ENCODE peak calls at places on chromosomes 16 and 17, in nine cellular contexts. One of them, this sample, is unnamed.

GRCh38 chr16:77113835-77114234 is 77.2 kb upstream of the MON1B start:
- DNase-seq in endothelial cell of umbilical vein: peak
- DNase-seq in IMR-90: no peak
- DNase-seq in prostate gland: no peak
- DNase-seq in H1: no peak
- DNase-seq in ovary: no peak
- DNase-seq in H54: no peak
- DNase-seq in Peyer's patch: no peak
- DNase-seq in heart left ventricle: no peak
- DNase-seq in this sample: no peak

GRCh38 chr17:79007504-79008381 is 1.8 kb downstream of the CANT1 start:
- DNase-seq in ovary: no peak
- DNase-seq in Peyer's patch: peak
- DNase-seq in prostate gland: no peak
- DNase-seq in endothelial cell of umbilical vein: no peak
- DNase-seq in H54: no peak
- DNase-seq in IMR-90: no peak
- DNase-seq in H1: no peak
- DNase-seq in heart left ventricle: no peak
- DNase-seq in this sample: no peak

GRCh38 chr16:86787538-86787937 is 209.2 kb downstream of the FOXL1 start:
- DNase-seq in H54: no peak
- DNase-seq in prostate gland: no peak
- DNase-seq in Peyer's patch: no peak
- DNase-seq in heart left ventricle: no peak
- DNase-seq in H1: no peak
- DNase-seq in IMR-90: no peak
- DNase-seq in endothelial cell of umbilical vein: no peak
- DNase-seq in ovary: no peak
- DNase-seq in this sample: no peak

GRCh38 chr17:15919466-15919865 is 25.5 kb upstream of the ADORA2B start:
- DNase-seq in ovary: no peak
- DNase-seq in H54: no peak
- DNase-seq in Peyer's patch: peak
- DNase-seq in IMR-90: no peak
- DNase-seq in endothelial cell of umbilical vein: no peak
- DNase-seq in prostate gland: no peak
- DNase-seq in H1: no peak
- DNase-seq in heart left ventricle: no peak
- DNase-seq in this sample: no peak

GRCh38 chr17:45226620-45227019 is 4.9 kb downstream of the FMNL1 start:
- DNase-seq in prostate gland: no peak
- DNase-seq in heart left ventricle: peak
- DNase-seq in ovary: no peak
- DNase-seq in H54: no peak
- DNase-seq in IMR-90: no peak
- DNase-seq in endothelial cell of umbilical vein: no peak
- DNase-seq in Peyer's patch: no peak
- DNase-seq in H1: no peak
- DNase-seq in this sample: no peak

GRCh38 chr17:45974916-45975630 is 24.0 kb upstream of the STH start:
- DNase-seq in H1: no peak
- DNase-seq in H54: no peak
- DNase-seq in heart left ventricle: no peak
- DNase-seq in IMR-90: no peak
- DNase-seq in Peyer's patch: no peak
- DNase-seq in endothelial cell of umbilical vein: no peak
- DNase-seq in prostate gland: no peak
- DNase-seq in ovary: no peak
- DNase-seq in this sample: no peak

GRCh38 chr16:30785126-30786106 is 1.6 kb downstream of the ZNF629 start:
- DNase-seq in H1: no peak
- DNase-seq in heart left ventricle: no peak
- DNase-seq in ovary: no peak
- DNase-seq in Peyer's patch: no peak
- DNase-seq in prostate gland: no peak
- DNase-seq in IMR-90: no peak
- DNase-seq in H54: no peak
- DNase-seq in endothelial cell of umbilical vein: no peak
- DNase-seq in this sample: no peak

GRCh38 chr17:957856-958421 is 21.6 kb downstream of the NXN start:
- DNase-seq in H54: no peak
- DNase-seq in endothelial cell of umbilical vein: no peak
- DNase-seq in H1: no peak
- DNase-seq in Peyer's patch: no peak
- DNase-seq in heart left ventricle: no peak
- DNase-seq in ovary: no peak
- DNase-seq in prostate gland: no peak
- DNase-seq in IMR-90: no peak
- DNase-seq in this sample: no peak

GRCh38 chr16:22123146-22123545 is 30.8 kb downstream of the VWA3A start:
- DNase-seq in prostate gland: no peak
- DNase-seq in heart left ventricle: no peak
- DNase-seq in H1: no peak
- DNase-seq in endothelial cell of umbilical vein: no peak
- DNase-seq in IMR-90: no peak
- DNase-seq in Peyer's patch: no peak
- DNase-seq in ovary: no peak
- DNase-seq in H54: no peak
- DNase-seq in this sample: no peak

GRCh38 chr17:6969323-6969726 is 26.5 kb upstream of the ALOX12 start:
- DNase-seq in heart left ventricle: no peak
- DNase-seq in Peyer's patch: no peak
- DNase-seq in H1: no peak
- DNase-seq in prostate gland: no peak
- DNase-seq in ovary: no peak
- DNase-seq in endothelial cell of umbilical vein: peak
- DNase-seq in H54: no peak
- DNase-seq in IMR-90: no peak
- DNase-seq in this sample: no peak

GRCh38 chr17:4738136-4739121 is 1.2 kb upstream of the ZMYND15 start:
- DNase-seq in Peyer's patch: peak
- DNase-seq in ovary: no peak
- DNase-seq in heart left ventricle: no peak
- DNase-seq in endothelial cell of umbilical vein: no peak
- DNase-seq in H54: no peak
- DNase-seq in prostate gland: peak
- DNase-seq in H1: no peak
- DNase-seq in IMR-90: no peak
- DNase-seq in this sample: no peak
- TF ChIP-seq POLR2A in Peyer's patch: peak
- TF ChIP-seq POLR2A in ovary: no peak
- TF ChIP-seq POLR2A in heart left ventricle: no peak
- TF ChIP-seq POLR2A in endothelial cell of umbilical vein: no peak
- TF ChIP-seq POLR2A in H54: no peak
- TF ChIP-seq POLR2A in prostate gland: peak
- TF ChIP-seq POLR2A in H1: no peak
- TF ChIP-seq POLR2A in IMR-90: no peak
- TF ChIP-seq POLR2A in this sample: no peak

DNA sequence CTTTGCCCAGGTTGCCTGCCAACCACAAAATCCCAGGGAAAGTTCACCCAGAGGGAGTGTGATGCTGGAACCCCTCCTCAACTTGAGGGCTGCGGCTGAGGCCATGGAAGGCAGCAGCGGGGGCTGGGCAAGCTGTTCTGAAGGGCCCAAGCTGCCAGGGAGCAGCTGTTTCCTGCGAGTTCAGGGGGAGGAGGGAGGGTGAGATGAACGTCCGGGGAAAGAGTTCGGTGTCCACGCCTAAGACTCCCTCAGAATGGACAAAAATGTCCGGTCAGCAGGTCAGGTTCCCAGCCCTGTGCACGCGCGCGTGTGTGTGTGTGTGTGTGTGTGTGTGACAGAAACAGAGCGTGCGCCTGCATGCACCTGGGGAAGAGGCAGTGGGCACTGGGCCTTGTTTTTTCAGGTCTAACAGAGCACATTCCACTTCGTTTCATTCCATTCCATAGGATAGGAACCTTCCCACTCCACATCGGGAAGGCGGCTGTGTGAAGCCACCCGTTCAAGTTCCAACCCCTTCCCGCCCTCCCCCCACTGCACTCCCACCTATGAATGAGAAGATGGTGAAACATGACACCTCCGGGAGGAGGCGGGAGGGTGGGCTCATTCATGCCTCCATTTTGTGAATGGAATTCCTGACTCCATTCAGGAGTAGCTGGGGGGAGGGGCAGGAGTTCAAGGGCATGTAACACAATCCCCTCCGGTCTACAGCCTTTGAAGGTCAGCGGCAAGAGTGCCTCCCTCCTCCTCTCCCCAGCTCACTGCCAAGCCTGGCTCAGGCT is 15.6 kb downstream of the ETV4 start:
- DNase-seq in prostate gland: peak
- DNase-seq in endothelial cell of umbilical vein: peak
- DNase-seq in Peyer's patch: peak
- DNase-seq in IMR-90: peak
- DNase-seq in H54: no peak
- DNase-seq in heart left ventricle: peak
- DNase-seq in H1: peak
- DNase-seq in ovary: peak
- DNase-seq in this sample: peak
- TF ChIP-seq POLR2A in prostate gland: no peak
- TF ChIP-seq POLR2A in endothelial cell of umbilical vein: peak
- TF ChIP-seq POLR2A in Peyer's patch: no peak
- TF ChIP-seq POLR2A in IMR-90: no peak
- TF ChIP-seq POLR2A in H54: no peak
- TF ChIP-seq POLR2A in heart left ventricle: no peak
- TF ChIP-seq POLR2A in H1: no peak
- TF ChIP-seq POLR2A in ovary: no peak
- TF ChIP-seq POLR2A in this sample: peak

DNA sequence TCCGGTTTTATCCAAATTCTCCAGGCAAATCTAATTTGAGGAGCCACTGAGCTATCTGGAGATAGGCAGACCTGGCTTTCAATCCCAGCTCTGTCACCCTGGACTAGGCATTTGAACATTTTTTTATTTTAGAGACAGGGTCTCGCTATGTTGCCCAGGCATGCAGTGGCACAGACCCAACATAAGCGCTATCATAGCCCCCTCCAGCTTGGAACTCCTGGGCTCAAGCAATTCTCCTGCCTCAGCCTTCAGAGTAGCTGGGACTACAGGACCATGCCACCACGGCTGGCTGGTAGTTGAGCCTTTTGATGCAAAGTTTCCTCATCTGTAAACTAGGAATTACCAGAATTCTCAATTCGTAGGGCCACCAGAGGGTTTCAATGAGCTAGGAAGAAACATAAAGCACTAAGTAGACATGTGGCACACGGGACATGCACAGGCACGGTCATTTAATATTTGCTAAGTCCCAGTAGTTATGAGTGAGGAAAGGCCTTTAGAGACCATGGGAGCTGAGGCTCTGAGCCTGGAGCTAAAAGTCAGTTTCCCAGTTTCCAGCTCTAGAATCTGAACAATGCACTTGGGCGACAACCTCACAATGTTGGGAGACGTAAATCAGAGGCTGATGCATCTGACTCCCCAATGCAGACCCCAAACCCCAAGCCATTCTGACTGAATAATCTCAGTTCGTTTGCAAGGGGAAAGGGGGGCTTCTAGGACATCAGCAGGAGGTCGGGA is 1.1 kb downstream of the ELOB start:
- DNase-seq in IMR-90: no peak
- DNase-seq in Peyer's patch: peak
- DNase-seq in ovary: no peak
- DNase-seq in prostate gland: no peak
- DNase-seq in heart left ventricle: no peak
- DNase-seq in endothelial cell of umbilical vein: peak
- DNase-seq in H1: no peak
- DNase-seq in H54: no peak
- DNase-seq in this sample: no peak
- TF ChIP-seq POLR2A in IMR-90: no peak
- TF ChIP-seq POLR2A in Peyer's patch: no peak
- TF ChIP-seq POLR2A in ovary: no peak
- TF ChIP-seq POLR2A in prostate gland: no peak
- TF ChIP-seq POLR2A in heart left ventricle: no peak
- TF ChIP-seq POLR2A in endothelial cell of umbilical vein: no peak
- TF ChIP-seq POLR2A in H1: no peak
- TF ChIP-seq POLR2A in H54: no peak
- TF ChIP-seq POLR2A in this sample: no peak

GRCh38 chr16:20803192-20803560 is 3.1 kb downstream of the ERI2 start:
- DNase-seq in ovary: no peak
- DNase-seq in Peyer's patch: no peak
- DNase-seq in H1: no peak
- DNase-seq in IMR-90: peak
- DNase-seq in H54: peak
- DNase-seq in prostate gland: no peak
- DNase-seq in heart left ventricle: no peak
- DNase-seq in endothelial cell of umbilical vein: peak
- DNase-seq in this sample: no peak

GRCh38 chr16:20801278-20801677 is 5.0 kb downstream of the ERI2 start:
- DNase-seq in prostate gland: no peak
- DNase-seq in heart left ventricle: no peak
- DNase-seq in ovary: no peak
- DNase-seq in endothelial cell of umbilical vein: no peak
- DNase-seq in H54: no peak
- DNase-seq in H1: no peak
- DNase-seq in Peyer's patch: no peak
- DNase-seq in IMR-90: no peak
- DNase-seq in this sample: no peak

GRCh38 chr16:20807822-20808207 is 1.5 kb downstream of the REXO5 start:
- DNase-seq in H1: no peak
- DNase-seq in ovary: no peak
- DNase-seq in IMR-90: no peak
- DNase-seq in endothelial cell of umbilical vein: no peak
- DNase-seq in prostate gland: no peak
- DNase-seq in H54: no peak
- DNase-seq in Peyer's patch: no peak
- DNase-seq in heart left ventricle: no peak
- DNase-seq in this sample: no peak

GRCh38 chr16:20803561-20804214 is 2.6 kb downstream of the ERI2 start:
- DNase-seq in endothelial cell of umbilical vein: no peak
- DNase-seq in heart left ventricle: no peak
- DNase-seq in ovary: no peak
- DNase-seq in H54: no peak
- DNase-seq in prostate gland: no peak
- DNase-seq in H1: no peak
- DNase-seq in Peyer's patch: no peak
- DNase-seq in IMR-90: no peak
- DNase-seq in this sample: no peak

DNA sequence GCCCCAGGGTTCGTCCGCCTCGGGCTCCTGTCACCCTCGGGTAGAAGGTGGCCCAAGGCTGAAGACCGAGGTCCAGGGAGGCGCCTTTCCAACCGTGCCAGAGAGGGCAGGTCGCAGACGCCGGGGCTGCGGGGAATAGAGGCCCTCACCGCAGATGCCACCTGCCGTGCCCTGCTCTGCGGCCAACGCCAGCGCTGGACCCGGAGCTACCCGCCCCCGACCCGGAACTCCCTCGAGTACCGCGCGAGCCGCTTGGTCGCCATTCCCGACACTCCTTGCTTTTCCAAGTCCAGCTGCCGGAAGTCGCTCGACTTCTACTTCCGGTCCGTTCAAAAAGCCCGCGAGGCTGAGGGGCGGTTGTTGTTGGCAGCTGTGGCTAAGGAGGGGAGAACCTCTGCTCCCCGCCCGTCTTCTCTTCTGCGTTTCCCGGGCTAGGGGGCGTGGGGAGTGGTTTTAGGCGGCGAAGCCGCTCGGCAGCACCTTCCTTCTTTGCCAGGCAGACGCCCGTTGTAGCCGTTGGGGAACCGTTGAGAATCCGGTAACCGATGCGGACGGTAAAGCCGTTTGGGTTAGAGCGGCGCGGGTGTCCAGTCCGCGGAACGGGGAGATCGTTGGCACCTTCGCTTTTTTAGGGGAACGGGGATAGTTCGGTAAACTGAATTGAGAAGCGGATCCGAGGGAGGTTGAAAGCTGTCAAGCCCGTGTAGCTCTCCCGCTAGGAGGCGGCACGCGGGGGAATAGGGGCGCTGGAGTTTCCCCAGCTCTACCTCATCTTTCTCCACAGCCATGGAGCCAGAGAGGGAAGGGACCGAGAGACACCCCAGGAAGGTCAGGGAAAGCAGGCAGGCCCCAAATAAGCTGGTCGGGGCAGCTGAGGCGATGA is at the start of the genes ERI2 and REXO5:
- DNase-seq in Peyer's patch: peak
- DNase-seq in heart left ventricle: peak
- DNase-seq in IMR-90: peak
- DNase-seq in ovary: peak
- DNase-seq in H1: peak
- DNase-seq in H54: peak
- DNase-seq in endothelial cell of umbilical vein: peak
- DNase-seq in prostate gland: peak
- DNase-seq in this sample: peak
- TF ChIP-seq POLR2A in Peyer's patch: peak
- TF ChIP-seq POLR2A in heart left ventricle: peak
- TF ChIP-seq POLR2A in IMR-90: peak
- TF ChIP-seq POLR2A in ovary: no peak
- TF ChIP-seq POLR2A in H1: peak
- TF ChIP-seq POLR2A in H54: peak
- TF ChIP-seq POLR2A in endothelial cell of umbilical vein: peak
- TF ChIP-seq POLR2A in prostate gland: peak
- TF ChIP-seq POLR2A in this sample: no peak

This sample was measured in thyroid gland.